ENCODE peak calls at places on chromosomes 3 and 15, in seven cellular contexts. B, C, Q, P, A, Z and I are unnamed samples.
A peak's percentile ranks its signal among the peaks of the same experiment; 100 is the strongest.

GRCh38 chr3:105812194-105812586 is 56.6 kb downstream of the CBLB start:
- DNase-seq in Q (no peak), P (no peak), A (no peak), Z (no peak), C (no peak), B (no peak), I (no peak)

GRCh38 chr3:37969601-37970100 is 20.9 kb upstream of the VILL start:
- DNase-seq in C (no peak), B (no peak), Z (no peak), Q (no peak), P (no peak), A (no peak), I (no peak)

GRCh38 chr15:95202569-95203349 is 971.4 kb downstream of the MCTP2 start:
- DNase-seq in A (no peak), C (no peak), Q (no peak), Z (no peak), B (no peak), P (no peak), I (no peak)

GRCh38 chr15:64460206-64460736 is at the start of gene ZNF609:
- DNase-seq in Z (peak; percentile 99), B (peak; percentile 75), C (peak; percentile 95), P (peak; percentile 84), A (peak; percentile 99), Q (peak; percentile 94), I (peak; percentile 74)

GRCh38 chr15:58311551-58311950 is 120.2 kb upstream of the LIPC start:
- DNase-seq in Q (no peak), P (no peak), Z (no peak), B (no peak), A (no peak), C (no peak), I (no peak)

GRCh38 chr15:81087121-81087520 is 46.9 kb upstream of the CFAP161 start:
- DNase-seq in Q (no peak), B (no peak), P (no peak), C (no peak), A (no peak), Z (no peak), I (no peak)

GRCh38 chr15:79516646-79517045 is 84.5 kb downstream of the MINAR1 start:
- DNase-seq in C (no peak), A (no peak), B (no peak), Q (no peak), Z (no peak), P (no peak), I (no peak)

GRCh38 chr3:129305592-129306091 is 27.0 kb downstream of the HMCES start:
- DNase-seq in B (no peak), Q (peak; percentile 85), A (peak; percentile 95), P (no peak), Z (peak; percentile 99), C (peak; percentile 91), I (no peak)

GRCh38 chr3:31409389-31409788 is 123.3 kb upstream of the STT3B start:
- DNase-seq in C (no peak), P (no peak), Q (no peak), Z (no peak), A (no peak), B (no peak), I (no peak)

GRCh38 chr15:60916032-60916673 is 312.9 kb downstream of the RORA start:
- DNase-seq in B (no peak), Z (peak; percentile 46), Q (no peak), A (no peak), P (no peak), C (no peak), I (no peak)

GRCh38 chr15:41836072-41836471 is 2.6 kb upstream of the PLA2G4B start:
- DNase-seq in C (no peak), Q (no peak), B (no peak), P (no peak), A (no peak), Z (no peak), I (no peak)

GRCh38 chr15:29125382-29126207 is 144.0 kb downstream of the NSMCE3 start:
- DNase-seq in Z (no peak), A (no peak), P (no peak), Q (no peak), B (no peak), C (no peak), I (no peak)

GRCh38 chr3:156207802-156208685 is 87.7 kb downstream of the KCNAB1 start:
- DNase-seq in C (no peak), Z (no peak), B (no peak), Q (no peak), A (no peak), P (no peak), I (no peak)

GRCh38 chr15:28961391-28961790 is 75.6 kb downstream of the APBA2 start:
- DNase-seq in Q (no peak), B (no peak), A (no peak), Z (no peak), P (no peak), C (no peak), I (no peak)

GRCh38 chr15:38378162-38378560 is 75.8 kb upstream of the FAM98B start:
- DNase-seq in A (no peak), B (no peak), P (no peak), Z (no peak), Q (peak; percentile 69), C (no peak), I (no peak)

GRCh38 chr3:54888873-54889272 is 39.0 kb downstream of the LRTM1 start:
- DNase-seq in B (no peak), Z (no peak), Q (no peak), A (no peak), P (no peak), C (no peak), I (no peak)

GRCh38 chr15:77840962-77841361 is 208.2 kb upstream of the LINGO1 start:
- DNase-seq in B (no peak), Z (no peak), P (no peak), A (no peak), Q (no peak), C (peak; percentile 60), I (no peak)

GRCh38 chr3:38124324-38125122 is 12.4 kb downstream of the ACAA1 start:
- DNase-seq in B (no peak), P (no peak), Q (peak; percentile 14), C (no peak), A (no peak), Z (no peak), I (no peak)

GRCh38 chr3:42654331-42655201 is 1.1 kb downstream of the ZBTB47 start:
- DNase-seq in Q (peak; percentile 42), A (peak; percentile 91), Z (peak; percentile 91), P (peak; percentile 44), C (peak; percentile 87), B (no peak), I (no peak)

GRCh38 chr15:64197425-64197824 is 34.6 kb upstream of the PPIB start:
- DNase-seq in B (no peak), C (no peak), Q (no peak), P (no peak), A (no peak), Z (no peak), I (no peak)

GRCh38 chr3:13019243-13019701 is 54.0 kb downstream of the IQSEC1 start:
- DNase-seq in B (no peak), A (peak; percentile 87), C (peak; percentile 72), Q (no peak), P (no peak), Z (peak; percentile 93), I (no peak)

GRCh38 chr3:60696559-60697125 is 554.6 kb downstream of the FHIT start:
- DNase-seq in B (no peak), C (no peak), P (no peak), A (no peak), Z (no peak), Q (no peak), I (no peak)

GRCh38 chr3:42130007-42130328 is 38.8 kb downstream of the TRAK1 start:
- DNase-seq in C (no peak), P (peak; percentile 82), Q (no peak), Z (no peak), A (no peak), B (no peak), I (no peak)

GRCh38 chr15:76636059-76636458 is 269.1 kb downstream of the SCAPER start:
- DNase-seq in P (no peak), C (no peak), Q (no peak), Z (no peak), B (no peak), A (no peak), I (no peak)

GRCh38 chr3:125083776-125084175 is 28.0 kb upstream of the HEG1 start:
- DNase-seq in Q (no peak), P (no peak), Z (peak; percentile 54), A (no peak), C (no peak), B (no peak), I (no peak)

GRCh38 chr15:59111267-59111666 is 6.3 kb downstream of the CCNB2 start:
- DNase-seq in Q (no peak), C (no peak), P (no peak), Z (no peak), A (no peak), B (no peak), I (no peak)

GRCh38 chr3:94440767-94441493 is 378.1 kb downstream of the NSUN3 start:
- DNase-seq in B (no peak), Z (no peak), C (peak; percentile 30), Q (no peak), P (peak; percentile 17), A (no peak), I (no peak)

GRCh38 chr3:45870099-45870498 is 16.2 kb upstream of the CCR9 start:
- DNase-seq in A (no peak), Q (no peak), P (no peak), Z (no peak), C (no peak), B (peak; percentile 48), I (peak; percentile 65)

GRCh38 chr3:73623316-73623715 is 1.4 kb downstream of the PDZRN3 start:
- DNase-seq in P (no peak), B (no peak), A (no peak), Q (no peak), Z (no peak), C (no peak), I (no peak)

GRCh38 chr15:69535101-69535638 is 82.6 kb downstream of the RPLP1 start:
- DNase-seq in A (no peak), Z (peak; percentile 65), Q (no peak), B (no peak), P (no peak), C (no peak), I (no peak)

GRCh38 chr3:185382154-185382553 is 19.2 kb downstream of the MAP3K13 start:
- DNase-seq in P (no peak), C (no peak), A (no peak), B (no peak), Z (no peak), Q (no peak), I (no peak)

GRCh38 chr3:188468672-188469071 is 314.7 kb downstream of the LPP start:
- DNase-seq in P (no peak), C (no peak), Z (no peak), Q (no peak), B (no peak), A (no peak), I (no peak)

GRCh38 chr3:67017211-67017610 is 19.1 kb downstream of the KBTBD8 start:
- DNase-seq in B (no peak), C (no peak), Q (no peak), A (no peak), Z (peak; percentile 90), P (peak; percentile 67), I (no peak)

GRCh38 chr15:29736745-29737023 is 85.6 kb downstream of the TJP1 start:
- DNase-seq in P (peak; percentile 92), A (no peak), C (peak; percentile 49), B (no peak), Z (peak; percentile 85), Q (no peak), I (no peak)

GRCh38 chr15:76439542-76439941 is 103.0 kb downstream of the ISL2 start:
- DNase-seq in C (peak; percentile 48), P (no peak), A (no peak), Z (peak; percentile 67), B (no peak), Q (no peak), I (no peak)

GRCh38 chr3:20007960-20008359 is 4.1 kb downstream of the PP2D1 start:
- DNase-seq in A (no peak), Q (no peak), P (no peak), B (no peak), Z (no peak), C (no peak), I (no peak)